ENCODE peak calls at places on chromosomes 1 and 21, in four cellular contexts. X is K562, J is HepG2, S is GM12878. B is an unnamed sample. For H3K27me3, the result is how much of the 10 kb centered on the place peaks cover.

GRCh38 chr1:221708987-221709386 is 32.9 kb downstream of the DUSP10 start:
- DNase-seq in S (no peak), J (peak), X (no peak), B (peak)

GRCh38 chr1:64296459-64296858 is 93.0 kb downstream of the UBE2U start:
- DNase-seq in J (no peak), S (no peak), X (no peak), B (no peak)

GRCh38 chr1:167081594-167081993 is 8.6 kb downstream of the GPA33 start:
- DNase-seq in S (no peak), J (no peak), X (no peak), B (no peak)

GRCh38 chr1:17235135-17235880 is 13.6 kb upstream of the PADI3 start:
- DNase-seq in S (no peak), J (no peak), X (no peak), B (no peak)

GRCh38 chr1:7534061-7534825 is 236.9 kb upstream of the VAMP3 start:
- DNase-seq in J (no peak), X (no peak), S (no peak), B (no peak)

GRCh38 chr21:40445349-40445921 is 401.5 kb downstream of the DSCAM start:
- DNase-seq in X (no peak), S (no peak), J (no peak), B (no peak)

GRCh38 chr1:198387587-198387986 is 152.9 kb downstream of the ATP6V1G3 start:
- DNase-seq in X (no peak), S (no peak), J (peak), B (no peak)

GRCh38 chr1:14103878-14104430 is 404.0 kb downstream of the PRDM2 start:
- DNase-seq in X (no peak), S (no peak), J (no peak), B (no peak)

GRCh38 chr1:229990326-229990725 is 76.7 kb upstream of the GALNT2 start:
- DNase-seq in S (no peak), J (peak), X (no peak), B (no peak)

GRCh38 chr1:109937738-109938137 is 27.1 kb downstream of the CSF1 start:
- DNase-seq in X (no peak), J (no peak), S (no peak), B (peak)

GRCh38 chr1:109935451-109935900 is 24.8 kb downstream of the CSF1 start:
- DNase-seq in J (peak), X (no peak), S (no peak), B (no peak)

GRCh38 chr1:109942434-109942833 is 31.8 kb downstream of the CSF1 start:
- DNase-seq in J (no peak), S (no peak), X (no peak), B (no peak)

GRCh38 chr1:109933856-109934711 is 23.4 kb downstream of the CSF1 start:
- DNase-seq in X (no peak), S (no peak), J (peak), B (no peak)

GRCh38 chr1:109938556-109938955 is 27.9 kb downstream of the CSF1 start:
- DNase-seq in S (no peak), X (no peak), J (no peak), B (no peak)
- H3K27me3 ChIP-seq in S (under half), X (under half), J (under half), B (under half)

DNA sequence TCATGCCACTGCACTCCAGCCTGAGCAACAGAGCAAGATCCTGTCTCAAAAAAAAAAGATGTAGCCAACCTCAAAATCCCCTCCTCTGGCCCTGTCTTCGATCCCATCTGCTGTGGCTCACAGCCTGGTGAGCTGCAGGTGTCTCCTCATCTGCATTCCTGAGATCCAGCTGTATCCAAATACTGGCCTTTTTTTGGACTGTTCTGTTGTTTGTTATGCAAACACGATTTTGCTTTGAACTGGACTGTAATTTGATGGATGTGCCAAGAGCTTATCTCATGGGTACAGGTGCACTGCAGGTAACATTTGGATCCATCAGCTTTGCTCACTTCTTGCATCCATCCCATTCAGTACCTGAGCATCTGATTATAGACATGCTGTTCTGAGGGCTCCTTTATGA is 14.1 kb upstream of the FAM43B start:
- DNase-seq in X (no peak), J (no peak), S (no peak), B (no peak)
- TF ChIP-seq JUNB in X (no peak), J (no peak), S (no peak), B (no peak)

DNA sequence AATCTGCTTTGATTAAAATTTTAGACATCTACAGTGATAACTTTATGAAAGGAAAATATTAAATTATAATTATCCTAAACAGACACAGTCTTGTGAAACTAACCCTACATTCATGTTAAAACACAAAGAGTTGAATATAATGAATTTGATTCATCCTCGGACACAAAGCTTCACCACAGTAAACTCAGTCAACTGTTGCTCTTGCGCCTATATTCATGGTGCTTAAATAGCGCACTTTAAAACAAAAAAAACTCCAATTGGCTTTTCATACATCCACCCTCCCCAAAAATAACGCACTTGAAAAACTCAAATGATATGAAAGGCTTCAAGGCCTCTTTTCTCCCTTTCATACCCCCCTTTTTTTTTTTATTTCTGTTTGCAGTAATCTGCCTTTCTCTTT is 260.3 kb downstream of the FAF1 start:
- DNase-seq in S (no peak), J (no peak), X (no peak), B (no peak)
- H3K27ac ChIP-seq in S (no peak), J (no peak), X (no peak), B (peak)

DNA sequence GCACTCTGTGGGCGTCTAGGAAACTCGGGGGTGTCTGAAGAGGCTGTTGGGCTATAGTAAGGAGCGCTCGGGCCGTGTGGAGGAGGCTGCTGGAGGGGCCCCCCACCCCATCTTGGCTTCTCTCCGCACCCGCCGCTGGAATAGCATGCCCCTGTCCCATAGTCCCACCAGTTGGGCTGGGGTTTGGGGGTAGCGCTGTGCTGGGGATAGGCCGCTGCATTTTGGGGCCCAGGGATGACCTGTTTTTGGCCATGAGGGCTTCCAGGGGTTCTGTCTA is 511 bp downstream of the EFNA3 start:
- DNase-seq in X (no peak), S (no peak), J (no peak), B (no peak)
- H3K27me3 ChIP-seq in X (under half), S (under half), J (half or more), B (half or more)

GRCh38 chr1:53328009-53328489 is at the start of gene LRP8:
- DNase-seq in J (peak), X (peak), S (no peak), B (peak)
- TF ChIP-seq JUNB in J (no peak), X (no peak), S (no peak), B (no peak)

DNA sequence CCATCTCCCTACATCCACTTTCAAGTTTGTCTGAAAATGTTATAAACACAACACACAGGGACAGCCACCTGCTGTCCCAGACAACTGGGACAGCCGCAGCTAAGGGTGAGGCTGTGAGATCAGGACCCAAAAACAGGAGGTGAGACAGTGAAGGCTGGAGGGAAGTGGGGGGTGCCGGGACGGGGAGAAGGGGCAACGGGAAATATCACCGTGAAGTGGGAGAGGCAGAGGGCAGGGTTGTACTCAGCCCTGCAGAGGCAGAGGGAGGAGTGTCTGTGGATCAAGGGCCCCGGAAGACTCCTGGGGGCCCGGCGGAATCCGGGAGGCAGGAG is 114.4 kb downstream of the CASZ1 start:
- DNase-seq in X (no peak), J (no peak), S (no peak), B (no peak)
- H3K27ac ChIP-seq in X (no peak), J (peak), S (no peak), B (no peak)

DNA sequence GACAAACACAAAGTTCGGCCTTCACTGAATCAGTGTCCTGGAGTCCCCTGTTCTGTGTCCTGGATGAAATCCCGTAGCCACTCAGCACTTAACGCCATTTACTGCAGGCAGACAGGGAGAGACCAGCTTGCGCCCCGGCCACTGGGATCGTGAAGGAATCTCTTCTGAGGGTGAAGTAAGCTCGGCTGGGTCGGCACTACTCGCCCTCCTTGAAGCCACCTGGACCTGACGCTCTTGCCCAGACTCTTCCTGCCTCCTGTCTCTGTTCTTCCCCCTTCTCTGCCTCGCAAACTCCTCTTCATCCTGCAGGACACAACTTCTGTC is 99.9 kb upstream of the ZBTB40 start:
- DNase-seq in X (no peak), S (no peak), J (no peak), B (peak)
- H3K27me3 ChIP-seq in X (half or more), S (under half), J (under half), B (under half)

DNA sequence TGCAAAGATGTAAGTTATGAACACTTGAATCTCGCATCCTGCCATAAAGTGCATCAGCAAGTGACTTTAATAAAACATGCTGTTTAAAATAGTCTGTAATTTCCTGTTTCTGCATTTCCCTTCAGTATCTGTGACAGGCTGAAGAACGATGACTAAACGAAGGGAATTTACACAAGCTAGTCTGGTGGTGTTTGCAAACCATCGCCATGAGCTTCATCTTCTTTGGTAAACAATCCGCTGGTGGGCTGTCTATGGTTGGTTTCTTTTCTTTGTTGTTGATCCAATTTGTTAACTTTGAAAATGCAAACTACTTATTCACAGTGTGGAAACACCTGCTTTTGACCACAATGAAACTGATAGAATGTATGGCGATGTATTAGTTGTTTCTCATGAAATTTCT is 13.9 kb downstream of the SERTAD4 start:
- DNase-seq in J (no peak), X (no peak), S (no peak), B (no peak)
- TF ChIP-seq JUNB in J (no peak), X (no peak), S (no peak), B (no peak)

DNA sequence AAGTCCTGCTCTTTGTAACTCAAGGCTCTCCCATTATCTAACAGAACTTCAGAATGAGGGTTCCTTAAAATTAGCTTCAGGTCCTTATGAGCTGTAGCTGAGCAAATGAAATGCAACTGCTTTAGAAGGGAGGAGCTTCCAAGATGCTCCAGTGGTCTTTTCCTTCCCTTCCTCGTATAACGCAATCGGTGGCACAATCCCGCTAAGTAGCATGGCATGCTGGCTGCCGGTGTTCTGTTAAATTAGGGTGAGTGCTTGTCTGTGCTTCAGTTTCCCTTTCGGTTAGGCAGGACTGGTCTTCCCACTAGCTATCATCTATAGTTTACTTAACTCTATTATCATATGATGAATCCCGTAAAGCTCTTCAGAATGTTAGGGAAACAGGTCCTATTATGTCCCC is 922 bp downstream of the KIAA0040 start:
- DNase-seq in J (no peak), X (no peak), S (no peak), B (peak)
- H3K27ac ChIP-seq in J (no peak), X (no peak), S (peak), B (no peak)

GRCh38 chr1:3344395-3344794 is 110.1 kb upstream of the ARHGEF16 start:
- DNase-seq in J (no peak), S (no peak), X (no peak), B (no peak)

GRCh38 chr1:3348196-3348865 is 106.1 kb upstream of the ARHGEF16 start:
- DNase-seq in S (no peak), X (no peak), J (no peak), B (no peak)

GRCh38 chr1:3346478-3346877 is 108.0 kb upstream of the ARHGEF16 start:
- DNase-seq in X (no peak), S (no peak), J (no peak), B (no peak)

GRCh38 chr1:3347257-3348020 is 107.0 kb upstream of the ARHGEF16 start:
- DNase-seq in X (no peak), J (no peak), S (no peak), B (no peak)

GRCh38 chr1:3345792-3346191 is 108.7 kb upstream of the ARHGEF16 start:
- DNase-seq in X (no peak), S (no peak), J (no peak), B (no peak)
- H3K27me3 ChIP-seq in X (under half), S (under half), J (under half), B (under half)